ENCODE peak calls at places on chromosomes 13 and 19, in six cellular contexts. One of them, this sample, is unnamed.

GRCh38 chr13:101846701-101847100 is 394.2 kb downstream of the ITGBL1 start:
- DNase-seq in A549: no peak
- DNase-seq in endothelial cell of umbilical vein: no peak
- DNase-seq in GM12878: no peak
- DNase-seq in K562: no peak
- DNase-seq in HepG2: no peak
- DNase-seq in this sample: no peak

GRCh38 chr13:100941377-100941776 is 266.8 kb upstream of the TMTC4 start:
- DNase-seq in A549: no peak
- DNase-seq in endothelial cell of umbilical vein: no peak
- DNase-seq in GM12878: no peak
- DNase-seq in K562: no peak
- DNase-seq in HepG2: no peak
- DNase-seq in this sample: no peak

GRCh38 chr13:60654405-60654804 is 257.4 kb downstream of the TDRD3 start:
- DNase-seq in A549: no peak
- DNase-seq in endothelial cell of umbilical vein: peak
- DNase-seq in GM12878: no peak
- DNase-seq in K562: no peak
- DNase-seq in HepG2: peak
- DNase-seq in this sample: peak

GRCh38 chr19:14090509-14091085 is at the start of gene SAMD1:
- DNase-seq in A549: peak
- DNase-seq in endothelial cell of umbilical vein: peak
- DNase-seq in GM12878: no peak
- DNase-seq in K562: peak
- DNase-seq in HepG2: peak
- DNase-seq in this sample: peak

GRCh38 chr19:38395381-38396127 is 7.1 kb downstream of the SPRED3 start:
- DNase-seq in A549: no peak
- DNase-seq in endothelial cell of umbilical vein: no peak
- DNase-seq in GM12878: no peak
- DNase-seq in K562: no peak
- DNase-seq in HepG2: no peak
- DNase-seq in this sample: no peak

GRCh38 chr13:106401081-106401480 is 134.4 kb downstream of the EFNB2 start:
- DNase-seq in A549: no peak
- DNase-seq in endothelial cell of umbilical vein: peak
- DNase-seq in GM12878: no peak
- DNase-seq in K562: no peak
- DNase-seq in HepG2: no peak
- DNase-seq in this sample: no peak

GRCh38 chr13:69108486-69108885 is 999.1 kb upstream of the ATXN8OS start:
- DNase-seq in A549: no peak
- DNase-seq in endothelial cell of umbilical vein: no peak
- DNase-seq in GM12878: no peak
- DNase-seq in K562: no peak
- DNase-seq in HepG2: no peak
- DNase-seq in this sample: no peak

GRCh38 chr19:55179570-55180484 is at the start of gene SYT5:
- DNase-seq in A549: peak
- DNase-seq in endothelial cell of umbilical vein: no peak
- DNase-seq in GM12878: no peak
- DNase-seq in K562: peak
- DNase-seq in HepG2: no peak
- DNase-seq in this sample: peak

GRCh38 chr19:16367269-16367683 is 42.6 kb downstream of the KLF2 start:
- DNase-seq in A549: no peak
- DNase-seq in endothelial cell of umbilical vein: no peak
- DNase-seq in GM12878: peak
- DNase-seq in K562: no peak
- DNase-seq in HepG2: no peak
- DNase-seq in this sample: peak

GRCh38 chr13:30364133-30364532 is 56.8 kb upstream of the KATNAL1 start:
- DNase-seq in A549: no peak
- DNase-seq in endothelial cell of umbilical vein: peak
- DNase-seq in GM12878: no peak
- DNase-seq in K562: peak
- DNase-seq in HepG2: no peak
- DNase-seq in this sample: peak

GRCh38 chr19:14774373-14774772 is 4.0 kb downstream of the ADGRE2 start:
- DNase-seq in A549: no peak
- DNase-seq in endothelial cell of umbilical vein: no peak
- DNase-seq in GM12878: no peak
- DNase-seq in K562: no peak
- DNase-seq in HepG2: no peak
- DNase-seq in this sample: no peak

GRCh38 chr19:48351341-48351752 is 12.4 kb downstream of the TMEM143 start:
- DNase-seq in A549: peak
- DNase-seq in endothelial cell of umbilical vein: peak
- DNase-seq in GM12878: no peak
- DNase-seq in K562: peak
- DNase-seq in HepG2: peak
- DNase-seq in this sample: peak

GRCh38 chr19:40663712-40664692 is 26.4 kb downstream of the NUMBL start:
- DNase-seq in A549: peak
- DNase-seq in endothelial cell of umbilical vein: no peak
- DNase-seq in GM12878: no peak
- DNase-seq in K562: peak
- DNase-seq in HepG2: no peak
- DNase-seq in this sample: peak

GRCh38 chr19:32744555-32745325 is 25.2 kb downstream of the TDRD12 start:
- DNase-seq in A549: no peak
- DNase-seq in endothelial cell of umbilical vein: no peak
- DNase-seq in GM12878: no peak
- DNase-seq in K562: no peak
- DNase-seq in HepG2: no peak
- DNase-seq in this sample: no peak

GRCh38 chr13:110799246-110800236 is 86.0 kb downstream of the ING1 start:
- DNase-seq in A549: no peak
- DNase-seq in endothelial cell of umbilical vein: peak
- DNase-seq in GM12878: no peak
- DNase-seq in K562: no peak
- DNase-seq in HepG2: no peak
- DNase-seq in this sample: no peak
- TF ChIP-seq MYC in A549: no peak
- TF ChIP-seq MYC in endothelial cell of umbilical vein: no peak
- TF ChIP-seq MYC in GM12878: no peak
- TF ChIP-seq MYC in K562: no peak
- TF ChIP-seq MYC in HepG2: no peak
- TF ChIP-seq MYC in this sample: no peak

GRCh38 chr13:113841355-113841653 is 22.6 kb downstream of the GAS6 start:
- DNase-seq in A549: no peak
- DNase-seq in endothelial cell of umbilical vein: no peak
- DNase-seq in GM12878: no peak
- DNase-seq in K562: no peak
- DNase-seq in HepG2: no peak
- DNase-seq in this sample: no peak

GRCh38 chr13:113842336-113843062 is 21.4 kb downstream of the GAS6 start:
- DNase-seq in A549: no peak
- DNase-seq in endothelial cell of umbilical vein: no peak
- DNase-seq in GM12878: no peak
- DNase-seq in K562: no peak
- DNase-seq in HepG2: no peak
- DNase-seq in this sample: no peak

GRCh38 chr13:113845055-113845454 is 18.8 kb downstream of the GAS6 start:
- DNase-seq in A549: no peak
- DNase-seq in endothelial cell of umbilical vein: no peak
- DNase-seq in GM12878: no peak
- DNase-seq in K562: no peak
- DNase-seq in HepG2: peak
- DNase-seq in this sample: no peak

GRCh38 chr13:113843864-113844556 is 19.9 kb downstream of the GAS6 start:
- DNase-seq in A549: no peak
- DNase-seq in endothelial cell of umbilical vein: no peak
- DNase-seq in GM12878: no peak
- DNase-seq in K562: no peak
- DNase-seq in HepG2: no peak
- DNase-seq in this sample: peak

GRCh38 chr13:113843063-113843654 is 20.7 kb downstream of the GAS6 start:
- DNase-seq in A549: no peak
- DNase-seq in endothelial cell of umbilical vein: no peak
- DNase-seq in GM12878: no peak
- DNase-seq in K562: no peak
- DNase-seq in HepG2: no peak
- DNase-seq in this sample: no peak
- TF ChIP-seq MAX in A549: no peak
- TF ChIP-seq MAX in endothelial cell of umbilical vein: no peak
- TF ChIP-seq MAX in GM12878: no peak
- TF ChIP-seq MAX in K562: no peak
- TF ChIP-seq MAX in HepG2: no peak
- TF ChIP-seq MAX in this sample: no peak

DNA sequence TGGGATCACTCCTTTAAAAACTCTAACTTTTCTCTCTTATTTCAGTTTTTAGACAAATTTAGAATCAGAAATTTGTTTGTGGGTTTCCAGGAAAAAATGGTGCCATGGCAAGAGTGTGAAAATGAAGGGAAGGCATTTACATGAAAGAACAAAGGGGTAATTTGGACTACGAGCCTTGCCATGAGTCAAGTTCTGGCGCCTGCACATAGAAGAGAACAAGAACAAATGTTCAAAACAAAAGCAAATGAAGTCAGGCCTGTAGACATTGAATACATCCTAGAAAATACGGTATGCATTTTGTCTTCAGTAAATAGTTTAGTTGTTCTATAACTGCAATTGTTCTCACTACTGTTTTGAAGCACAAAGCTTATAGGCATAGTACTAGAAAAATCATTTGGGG is 1390.5 kb downstream of the EFNB2 start:
- DNase-seq in A549: no peak
- DNase-seq in endothelial cell of umbilical vein: peak
- DNase-seq in GM12878: no peak
- DNase-seq in K562: no peak
- DNase-seq in HepG2: no peak
- DNase-seq in this sample: no peak
- TF ChIP-seq MYC in A549: no peak
- TF ChIP-seq MYC in endothelial cell of umbilical vein: no peak
- TF ChIP-seq MYC in GM12878: no peak
- TF ChIP-seq MYC in K562: no peak
- TF ChIP-seq MYC in HepG2: no peak
- TF ChIP-seq MYC in this sample: no peak

GRCh38 chr13:24632382-24633121 is 47.7 kb upstream of the ATP12A start:
- DNase-seq in A549: no peak
- DNase-seq in endothelial cell of umbilical vein: no peak
- DNase-seq in GM12878: no peak
- DNase-seq in K562: no peak
- DNase-seq in HepG2: no peak
- DNase-seq in this sample: peak
- TF ChIP-seq MAX in A549: no peak
- TF ChIP-seq MAX in endothelial cell of umbilical vein: no peak
- TF ChIP-seq MAX in GM12878: no peak
- TF ChIP-seq MAX in K562: no peak
- TF ChIP-seq MAX in HepG2: no peak
- TF ChIP-seq MAX in this sample: peak

GRCh38 chr13:31697290-31697689 is 42.0 kb upstream of the RXFP2 start:
- DNase-seq in A549: no peak
- DNase-seq in endothelial cell of umbilical vein: peak
- DNase-seq in GM12878: no peak
- DNase-seq in K562: no peak
- DNase-seq in HepG2: no peak
- DNase-seq in this sample: no peak
- TF ChIP-seq MYC in A549: no peak
- TF ChIP-seq MYC in endothelial cell of umbilical vein: no peak
- TF ChIP-seq MYC in GM12878: no peak
- TF ChIP-seq MYC in K562: no peak
- TF ChIP-seq MYC in HepG2: no peak
- TF ChIP-seq MYC in this sample: no peak